ENCODE peak calls at places on chromosomes 6 and 20, in eight cellular contexts. D is uterus, K is mammary epithelial cell, B is H1, T is GM23338, U is astrocyte of the spinal cord, M is lower leg skin, L is spleen. I is an unnamed sample.
A peak's percentile ranks its signal among the peaks of the same experiment; 100 is the strongest.

GRCh38 chr20:36085686-36086267 is 68.8 kb upstream of the EPB41L1 start:
- DNase-seq in D (no peak), K (peak; percentile 92), B (no peak), T (no peak), U (peak; percentile 61), M (no peak), L (no peak), I (no peak)

GRCh38 chr6:112827793-112828192 is 480.7 kb downstream of the RFPL4B start:
- DNase-seq in D (no peak), K (no peak), B (no peak), T (no peak), U (no peak), M (peak; percentile 33), L (no peak), I (no peak)

GRCh38 chr6:28658475-28659249 is 133.0 kb downstream of the GPX5 start:
- DNase-seq in D (no peak), K (peak; percentile 5), B (no peak), T (peak; percentile 54), U (no peak), M (no peak), L (no peak), I (no peak)

GRCh38 chr6:127737768-127738167 is 160.8 kb downstream of the C6orf58 start:
- DNase-seq in D (no peak), K (peak; percentile 6), B (no peak), T (no peak), U (no peak), M (no peak), L (no peak), I (no peak)

GRCh38 chr6:108942556-108943492 is 94.6 kb downstream of the ARMC2 start:
- DNase-seq in D (no peak), K (no peak), B (no peak), T (no peak), U (no peak), M (no peak), L (peak; percentile 87), I (no peak)

GRCh38 chr6:36315921-36316320 is 20.8 kb downstream of the BNIP5 start:
- DNase-seq in D (no peak), K (no peak), B (no peak), T (no peak), U (no peak), M (no peak), L (no peak), I (no peak)

GRCh38 chr6:104326173-104327001 is 533.3 kb downstream of the HACE1 start:
- DNase-seq in D (no peak), K (peak; percentile 17), B (no peak), T (no peak), U (peak; percentile 25), M (no peak), L (no peak), I (no peak)

GRCh38 chr20:40578961-40579360 is 110.1 kb downstream of the MAFB start:
- DNase-seq in D (no peak), K (no peak), B (no peak), T (no peak), U (no peak), M (no peak), L (no peak), I (no peak)

GRCh38 chr6:135323202-135323668 is 142.1 kb downstream of the MYB start:
- DNase-seq in D (no peak), K (no peak), B (no peak), T (no peak), U (no peak), M (no peak), L (no peak), I (no peak)

GRCh38 chr20:40815156-40816038 is 126.4 kb upstream of the MAFB start:
- DNase-seq in D (no peak), K (no peak), B (no peak), T (no peak), U (no peak), M (no peak), L (no peak), I (no peak)

GRCh38 chr20:16708590-16708989 is 21.2 kb upstream of the SNRPB2 start:
- DNase-seq in D (no peak), K (no peak), B (no peak), T (no peak), U (no peak), M (no peak), L (no peak), I (no peak)

GRCh38 chr6:43948527-43949450 is 178.5 kb downstream of the MRPL14 start:
- DNase-seq in D (no peak), K (no peak), B (no peak), T (no peak), U (peak; percentile 78), M (no peak), L (no peak), I (peak; percentile 24)

GRCh38 chr6:11609324-11610071 is 71.9 kb downstream of the TMEM170B start:
- DNase-seq in D (peak; percentile 58), K (no peak), B (peak; percentile 29), T (peak; percentile 29), U (peak; percentile 96), M (no peak), L (no peak), I (no peak)

GRCh38 chr20:46196990-46197389 is 78.9 kb downstream of the CD40 start:
- DNase-seq in D (no peak), K (no peak), B (no peak), T (no peak), U (no peak), M (no peak), L (no peak), I (no peak)

GRCh38 chr20:46195264-46196038 is 77.3 kb downstream of the CD40 start:
- DNase-seq in D (no peak), K (no peak), B (no peak), T (no peak), U (no peak), M (no peak), L (no peak), I (no peak)

GRCh38 chr20:46202758-46203509 is 84.8 kb downstream of the CD40 start:
- DNase-seq in D (peak; percentile 53), K (no peak), B (no peak), T (no peak), U (no peak), M (no peak), L (no peak), I (no peak)

GRCh38 chr20:46200582-46201570 is 82.8 kb downstream of the CD40 start:
- DNase-seq in D (no peak), K (no peak), B (no peak), T (peak; percentile 57), U (no peak), M (no peak), L (no peak), I (no peak)

GRCh38 chr20:46199198-46199597 is 81.1 kb downstream of the CD40 start:
- DNase-seq in D (no peak), K (no peak), B (peak; percentile 41), T (peak; percentile 95), U (no peak), M (no peak), L (no peak), I (no peak)
- H3K4me3 ChIP-seq in D (no peak overlapping the region), K (no peak overlapping the region), B (peak overlapping the region; percentile 56), T (peak overlapping the region; percentile 57), U (no peak overlapping the region), M (no peak overlapping the region), L (no peak overlapping the region), I (no peak overlapping the region)

GRCh38 chr6:38684904-38685303 is 18.0 kb downstream of the GLO1 start:
- DNase-seq in D (no peak), K (no peak), B (no peak), T (no peak), U (no peak), M (no peak), L (no peak), I (no peak)

GRCh38 chr6:38687549-38687948 is 15.4 kb downstream of the GLO1 start:
- DNase-seq in D (no peak), K (no peak), B (no peak), T (no peak), U (no peak), M (no peak), L (no peak), I (no peak)

GRCh38 chr6:38686270-38687042 is 16.5 kb downstream of the GLO1 start:
- DNase-seq in D (no peak), K (no peak), B (no peak), T (no peak), U (no peak), M (no peak), L (no peak), I (no peak)

GRCh38 chr6:38688579-38689087 is 14.3 kb downstream of the GLO1 start:
- DNase-seq in D (no peak), K (no peak), B (no peak), T (peak; percentile 41), U (no peak), M (no peak), L (no peak), I (no peak)

DNA sequence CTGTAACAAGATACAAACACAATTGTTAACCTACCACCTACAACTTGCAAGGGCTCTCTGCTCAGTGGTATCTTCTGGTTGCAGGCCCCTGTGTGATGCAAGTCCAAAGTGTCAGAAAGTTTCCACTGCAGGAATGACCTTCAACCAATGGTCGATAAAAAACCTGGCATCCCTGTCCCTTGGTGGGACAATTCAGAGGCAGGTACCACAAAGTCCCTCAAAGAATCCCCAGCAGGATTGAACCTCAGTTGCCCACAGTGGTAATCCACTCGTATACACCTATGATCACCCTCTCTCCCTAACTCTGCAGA is 15.9 kb downstream of the GLO1 start:
- DNase-seq in D (no peak), K (no peak), B (no peak), T (no peak), U (no peak), M (no peak), L (no peak), I (no peak)
- TF ChIP-seq CTCF in D (no peak), K (no peak), B (no peak), T (no peak), U (no peak), M (no peak), L (no peak), I (no peak)

GRCh38 chr6:25389501-25389900 is 110.3 kb downstream of the CARMIL1 start:
- DNase-seq in D (no peak), K (peak; percentile 72), B (no peak), T (no peak), U (peak; percentile 42), M (no peak), L (no peak), I (no peak)

GRCh38 chr6:25387483-25387882 is 108.3 kb downstream of the CARMIL1 start:
- DNase-seq in D (no peak), K (no peak), B (no peak), T (no peak), U (no peak), M (no peak), L (no peak), I (no peak)

GRCh38 chr6:25392372-25392771 is 113.2 kb downstream of the CARMIL1 start:
- DNase-seq in D (no peak), K (no peak), B (no peak), T (no peak), U (no peak), M (no peak), L (no peak), I (no peak)

GRCh38 chr6:25387921-25388320 is 108.7 kb downstream of the CARMIL1 start:
- DNase-seq in D (no peak), K (no peak), B (no peak), T (no peak), U (no peak), M (no peak), L (no peak), I (no peak)

GRCh38 chr6:25388776-25389175 is 109.6 kb downstream of the CARMIL1 start:
- DNase-seq in D (no peak), K (peak; percentile 41), B (no peak), T (no peak), U (no peak), M (no peak), L (no peak), I (no peak)
- H3K4me3 ChIP-seq in D (no peak overlapping the region), K (no peak overlapping the region), B (no peak overlapping the region), T (no peak overlapping the region), U (no peak overlapping the region), M (no peak overlapping the region), L (no peak overlapping the region), I (no peak overlapping the region)

GRCh38 chr6:37365791-37366190 is 12.0 kb downstream of the RNF8 start:
- DNase-seq in D (no peak), K (no peak), B (no peak), T (peak; percentile 10), U (peak; percentile 26), M (no peak), L (no peak), I (no peak)
- TF ChIP-seq CTCF in D (no peak), K (peak; percentile 2), B (no peak), T (no peak), U (peak; percentile 21), M (no peak), L (no peak), I (peak; percentile 12)

I was measured in AG04450.